ENCODE peak calls at places on chromosomes 12 and 14, in five cellular contexts. One of them, this sample, is unnamed.

GRCh38 chr14:81211844-81212243 is 8.9 kb downstream of the GTF2A1 start:
- DNase-seq in astrocyte of the spinal cord: peak
- DNase-seq in nucleus accumbens: no peak
- DNase-seq in progenitor cell of endocrine pancreas: no peak
- DNase-seq in right lobe of liver: no peak
- DNase-seq in this sample: peak

GRCh38 chr14:65879218-65880009 is 466.9 kb downstream of the FUT8 start:
- DNase-seq in astrocyte of the spinal cord: peak
- DNase-seq in nucleus accumbens: no peak
- DNase-seq in progenitor cell of endocrine pancreas: no peak
- DNase-seq in right lobe of liver: no peak
- DNase-seq in this sample: no peak

GRCh38 chr12:63918788-63919300 is 74.3 kb downstream of the SRGAP1 start:
- DNase-seq in astrocyte of the spinal cord: peak
- DNase-seq in nucleus accumbens: no peak
- DNase-seq in progenitor cell of endocrine pancreas: no peak
- DNase-seq in right lobe of liver: no peak
- DNase-seq in this sample: no peak

GRCh38 chr14:55129086-55129427 is at the start of gene LGALS3:
- DNase-seq in astrocyte of the spinal cord: peak
- DNase-seq in nucleus accumbens: no peak
- DNase-seq in progenitor cell of endocrine pancreas: peak
- DNase-seq in right lobe of liver: peak
- DNase-seq in this sample: peak

GRCh38 chr12:83559650-83560049 is 872.9 kb downstream of the TMTC2 start:
- DNase-seq in astrocyte of the spinal cord: no peak
- DNase-seq in nucleus accumbens: no peak
- DNase-seq in progenitor cell of endocrine pancreas: no peak
- DNase-seq in right lobe of liver: no peak
- DNase-seq in this sample: no peak

GRCh38 chr12:120630139-120630895 is 10.1 kb upstream of the CABP1 start:
- DNase-seq in astrocyte of the spinal cord: no peak
- DNase-seq in nucleus accumbens: no peak
- DNase-seq in progenitor cell of endocrine pancreas: no peak
- DNase-seq in right lobe of liver: no peak
- DNase-seq in this sample: peak

GRCh38 chr12:29043069-29043468 is 106.0 kb upstream of the FAR2 start:
- DNase-seq in astrocyte of the spinal cord: peak
- DNase-seq in nucleus accumbens: no peak
- DNase-seq in progenitor cell of endocrine pancreas: no peak
- DNase-seq in right lobe of liver: no peak
- DNase-seq in this sample: no peak

GRCh38 chr12:27193854-27194544 is 50.1 kb upstream of the STK38L start:
- DNase-seq in astrocyte of the spinal cord: peak
- DNase-seq in nucleus accumbens: no peak
- DNase-seq in progenitor cell of endocrine pancreas: no peak
- DNase-seq in right lobe of liver: peak
- DNase-seq in this sample: no peak

GRCh38 chr12:125110641-125111360 is 45.6 kb downstream of the AACS start:
- DNase-seq in astrocyte of the spinal cord: peak
- DNase-seq in nucleus accumbens: no peak
- DNase-seq in progenitor cell of endocrine pancreas: no peak
- DNase-seq in right lobe of liver: no peak
- DNase-seq in this sample: no peak

GRCh38 chr14:96403409-96403808 is 11.5 kb downstream of the AK7 start:
- DNase-seq in astrocyte of the spinal cord: no peak
- DNase-seq in nucleus accumbens: no peak
- DNase-seq in progenitor cell of endocrine pancreas: no peak
- DNase-seq in right lobe of liver: no peak
- DNase-seq in this sample: no peak

GRCh38 chr14:75771614-75772013 is 110.6 kb downstream of the TTLL5 start:
- DNase-seq in astrocyte of the spinal cord: no peak
- DNase-seq in nucleus accumbens: no peak
- DNase-seq in progenitor cell of endocrine pancreas: no peak
- DNase-seq in right lobe of liver: no peak
- DNase-seq in this sample: no peak

GRCh38 chr14:96637521-96637920 is 135.3 kb downstream of the PAPOLA start:
- DNase-seq in astrocyte of the spinal cord: no peak
- DNase-seq in nucleus accumbens: no peak
- DNase-seq in progenitor cell of endocrine pancreas: no peak
- DNase-seq in right lobe of liver: no peak
- DNase-seq in this sample: no peak

GRCh38 chr12:115451151-115451784 is 767.3 kb upstream of the TBX3 start:
- DNase-seq in astrocyte of the spinal cord: no peak
- DNase-seq in nucleus accumbens: no peak
- DNase-seq in progenitor cell of endocrine pancreas: no peak
- DNase-seq in right lobe of liver: no peak
- DNase-seq in this sample: peak

GRCh38 chr12:53941750-53942149 is 3.1 kb downstream of the HOXC13 start:
- DNase-seq in astrocyte of the spinal cord: no peak
- DNase-seq in nucleus accumbens: no peak
- DNase-seq in progenitor cell of endocrine pancreas: no peak
- DNase-seq in right lobe of liver: no peak
- DNase-seq in this sample: no peak

GRCh38 chr12:11840350-11840749 is 190.9 kb downstream of the ETV6 start:
- DNase-seq in astrocyte of the spinal cord: no peak
- DNase-seq in nucleus accumbens: no peak
- DNase-seq in progenitor cell of endocrine pancreas: no peak
- DNase-seq in right lobe of liver: no peak
- DNase-seq in this sample: no peak

GRCh38 chr14:66401447-66402095 is 84.6 kb upstream of the CCDC196 start:
- DNase-seq in astrocyte of the spinal cord: peak
- DNase-seq in nucleus accumbens: no peak
- DNase-seq in progenitor cell of endocrine pancreas: no peak
- DNase-seq in right lobe of liver: no peak
- DNase-seq in this sample: peak

GRCh38 chr12:68786929-68787328 is 21.0 kb upstream of the MDM2 start:
- DNase-seq in astrocyte of the spinal cord: peak
- DNase-seq in nucleus accumbens: no peak
- DNase-seq in progenitor cell of endocrine pancreas: no peak
- DNase-seq in right lobe of liver: no peak
- DNase-seq in this sample: no peak

GRCh38 chr12:81070846-81071245 is 7.0 kb upstream of the ACSS3 start:
- DNase-seq in astrocyte of the spinal cord: peak
- DNase-seq in nucleus accumbens: no peak
- DNase-seq in progenitor cell of endocrine pancreas: no peak
- DNase-seq in right lobe of liver: no peak
- DNase-seq in this sample: no peak

GRCh38 chr12:87930033-87930432 is 99.2 kb downstream of the C12orf50 start:
- DNase-seq in astrocyte of the spinal cord: peak
- DNase-seq in nucleus accumbens: no peak
- DNase-seq in progenitor cell of endocrine pancreas: no peak
- DNase-seq in right lobe of liver: no peak
- DNase-seq in this sample: no peak

GRCh38 chr14:30064454-30064853 is 136.8 kb upstream of the PRKD1 start:
- DNase-seq in astrocyte of the spinal cord: no peak
- DNase-seq in nucleus accumbens: no peak
- DNase-seq in progenitor cell of endocrine pancreas: no peak
- DNase-seq in right lobe of liver: no peak
- DNase-seq in this sample: no peak

GRCh38 chr14:79605863-79606262 is 605.4 kb downstream of the DIO2 start:
- DNase-seq in astrocyte of the spinal cord: no peak
- DNase-seq in nucleus accumbens: no peak
- DNase-seq in progenitor cell of endocrine pancreas: no peak
- DNase-seq in right lobe of liver: no peak
- DNase-seq in this sample: no peak

GRCh38 chr14:100606687-100607610 is 19.7 kb upstream of the BEGAIN start:
- DNase-seq in astrocyte of the spinal cord: no peak
- DNase-seq in nucleus accumbens: no peak
- DNase-seq in progenitor cell of endocrine pancreas: no peak
- DNase-seq in right lobe of liver: peak
- DNase-seq in this sample: no peak

GRCh38 chr12:116201359-116201758 is 76.1 kb downstream of the MED13L start:
- DNase-seq in astrocyte of the spinal cord: no peak
- DNase-seq in nucleus accumbens: no peak
- DNase-seq in progenitor cell of endocrine pancreas: no peak
- DNase-seq in right lobe of liver: no peak
- DNase-seq in this sample: no peak

GRCh38 chr12:97650242-97650641 is 187.6 kb downstream of the RMST start:
- DNase-seq in astrocyte of the spinal cord: peak
- DNase-seq in nucleus accumbens: no peak
- DNase-seq in progenitor cell of endocrine pancreas: no peak
- DNase-seq in right lobe of liver: no peak
- DNase-seq in this sample: no peak

GRCh38 chr12:42278116-42278485 is 40.1 kb upstream of the YAF2 start:
- DNase-seq in astrocyte of the spinal cord: no peak
- DNase-seq in nucleus accumbens: no peak
- DNase-seq in progenitor cell of endocrine pancreas: no peak
- DNase-seq in right lobe of liver: no peak
- DNase-seq in this sample: no peak

GRCh38 chr14:89418452-89418851 is 1.4 kb upstream of the FOXN3 start:
- DNase-seq in astrocyte of the spinal cord: no peak
- DNase-seq in nucleus accumbens: no peak
- DNase-seq in progenitor cell of endocrine pancreas: no peak
- DNase-seq in right lobe of liver: no peak
- DNase-seq in this sample: peak

This sample was measured in BE2C.